ENCODE peak calls at places on chromosome 18, in four cellular contexts. K is Karpas-422, N is GM23338, T is lung. G is an unnamed sample.

GRCh38 chr18:27839141-27839540 is 337.8 kb downstream of the CDH2 start:
- DNase-seq in K (no peak), N (no peak), T (no peak), G (no peak)

GRCh38 chr18:79772865-79773696 is 24.7 kb upstream of the KCNG2 start:
- DNase-seq in K (no peak), N (no peak), T (no peak), G (no peak)

GRCh38 chr18:70426818-70427217 is 138.0 kb downstream of the SOCS6 start:
- DNase-seq in K (no peak), N (no peak), T (no peak), G (no peak)

GRCh38 chr18:26057208-26057821 is 33.1 kb downstream of the SS18 start:
- DNase-seq in K (no peak), N (no peak), T (no peak), G (no peak)

GRCh38 chr18:29418136-29418535 is 1241.2 kb upstream of the CDH2 start:
- DNase-seq in K (no peak), N (no peak), T (no peak), G (no peak)

GRCh38 chr18:58087928-58088722 is 44.1 kb downstream of the NEDD4L start:
- DNase-seq in K (no peak), N (peak; percentile 36), T (peak; percentile 78), G (no peak)

GRCh38 chr18:13425357-13426095 is 207.0 kb downstream of the LDLRAD4 start:
- DNase-seq in K (no peak), N (no peak), T (no peak), G (no peak)

GRCh38 chr18:10023853-10024638 is 110.2 kb downstream of the VAPA start:
- DNase-seq in K (no peak), N (no peak), T (peak; percentile 48), G (no peak)

GRCh38 chr18:74905245-74905644 is 303.7 kb downstream of the PTGR3 start:
- DNase-seq in K (no peak), N (no peak), T (no peak), G (no peak)

GRCh38 chr18:57273194-57273593 is 79.2 kb upstream of the ST8SIA3 start:
- DNase-seq in K (no peak), N (no peak), T (no peak), G (no peak)

GRCh38 chr18:76927216-76927725 is 104.9 kb downstream of the ZNF236 start:
- DNase-seq in K (no peak), N (no peak), T (no peak), G (no peak)

GRCh38 chr18:23092121-23092520 is 43.2 kb upstream of the CABLES1 start:
- DNase-seq in K (no peak), N (no peak), T (no peak), G (no peak)

GRCh38 chr18:54700580-54700979 is 109.5 kb downstream of the DYNAP start:
- DNase-seq in K (no peak), N (no peak), T (no peak), G (no peak)

GRCh38 chr18:76610933-76611749 is 116.1 kb upstream of the ZNF516 start:
- DNase-seq in K (no peak), N (peak; percentile 25), T (no peak), G (no peak)

GRCh38 chr18:67362906-67363305 is 153.6 kb downstream of the DSEL start:
- DNase-seq in K (no peak), N (no peak), T (no peak), G (no peak)

GRCh38 chr18:55239764-55240163 is 280.5 kb upstream of the CCDC68 start:
- DNase-seq in K (no peak), N (no peak), T (no peak), G (no peak)

GRCh38 chr18:23528580-23529472 is 25.5 kb downstream of the RMC1 start:
- DNase-seq in K (no peak), N (no peak), T (no peak), G (no peak)

GRCh38 chr18:77133920-77134496 is 1.4 kb upstream of the MBP start:
- DNase-seq in K (peak; percentile 68), N (no peak), T (no peak), G (no peak)

GRCh38 chr18:55338955-55339662 is 248.9 kb downstream of the TCF4 start:
- DNase-seq in K (no peak), N (peak; percentile 34), T (no peak), G (no peak)

GRCh38 chr18:76476665-76477561 is 18.1 kb downstream of the ZNF516 start:
- DNase-seq in K (peak; percentile 56), N (no peak), T (no peak), G (no peak)

GRCh38 chr18:13240060-13240725 is 21.6 kb downstream of the LDLRAD4 start:
- DNase-seq in K (no peak), N (no peak), T (no peak), G (no peak)

GRCh38 chr18:75544496-75544895 is 117.0 kb upstream of the SMIM21 start:
- DNase-seq in K (no peak), N (no peak), T (no peak), G (no peak)

GRCh38 chr18:63262369-63263335 is 56.9 kb downstream of the BCL2 start:
- DNase-seq in K (no peak), N (no peak), T (no peak), G (no peak)

GRCh38 chr18:10748641-10749040 is 222.8 kb downstream of the NAPG start:
- DNase-seq in K (no peak), N (no peak), T (no peak), G (no peak)

GRCh38 chr18:21272016-21272582 is 30.1 kb downstream of the GREB1L start:
- DNase-seq in K (no peak), N (no peak), T (no peak), G (no peak)

GRCh38 chr18:35106845-35107148 is 65.6 kb downstream of the MAPRE2 start:
- DNase-seq in K (no peak), N (no peak), T (no peak), G (no peak)

GRCh38 chr18:42860011-42860410 is 255.5 kb downstream of the RIT2 start:
- DNase-seq in K (no peak), N (no peak), T (no peak), G (no peak)

GRCh38 chr18:54338230-54338629 is 19.4 kb downstream of the STARD6 start:
- DNase-seq in K (no peak), N (no peak), T (no peak), G (no peak)

GRCh38 chr18:519019-519879 is 18.7 kb upstream of the COLEC12 start:
- DNase-seq in K (no peak), N (no peak), T (peak; percentile 42), G (no peak)

GRCh38 chr18:74459877-74460276 is 2.8 kb upstream of the DIPK1C start:
- DNase-seq in K (no peak), N (peak; percentile 83), T (no peak), G (no peak)

GRCh38 chr18:59143441-59143840 is 3.8 kb downstream of the SEC11C start:
- DNase-seq in K (no peak), N (no peak), T (no peak), G (no peak)

GRCh38 chr18:11518788-11519685 is 90.4 kb upstream of the SLC35G4 start:
- DNase-seq in K (peak; percentile 87), N (peak; percentile 91), T (no peak), G (no peak)

GRCh38 chr18:78630356-78630755 is 349.3 kb upstream of the SALL3 start:
- DNase-seq in K (no peak), N (no peak), T (no peak), G (no peak)

GRCh38 chr18:76259726-76260125 is 235.3 kb downstream of the ZNF516 start:
- DNase-seq in K (no peak), N (no peak), T (no peak), G (no peak)

GRCh38 chr18:32550958-32551357 is 80.3 kb upstream of the GAREM1 start:
- DNase-seq in K (peak; percentile 27), N (peak; percentile 88), T (no peak), G (no peak)

GRCh38 chr18:48597671-48598070 is 58.8 kb downstream of the CTIF start:
- DNase-seq in K (no peak), N (no peak), T (no peak), G (no peak)
- H3K4me3 ChIP-seq in K (no peak overlapping the region), N (no peak overlapping the region), T (no peak overlapping the region), G (no peak overlapping the region)

GRCh38 chr18:49090901-49091300 is 140.1 kb upstream of the SMAD7 start:
- DNase-seq in K (no peak), N (no peak), T (no peak), G (no peak)
- H3K4me1 ChIP-seq in K (no peaks in the 10 kb centered on the region), N (no peaks in the 10 kb centered on the region), T (no peaks in the 10 kb centered on the region), G (no peaks in the 10 kb centered on the region)

GRCh38 chr18:37987901-37988300 is 422.3 kb upstream of the CELF4 start:
- DNase-seq in K (no peak), N (no peak), T (no peak), G (no peak)

GRCh38 chr18:37985126-37985525 is 419.5 kb upstream of the CELF4 start:
- DNase-seq in K (no peak), N (peak; percentile 70), T (no peak), G (no peak)

GRCh38 chr18:37986665-37987064 is 421.1 kb upstream of the CELF4 start:
- DNase-seq in K (no peak), N (no peak), T (no peak), G (no peak)
- H3K4me3 ChIP-seq in K (no peak overlapping the region), N (no peak overlapping the region), T (no peak overlapping the region), G (no peak overlapping the region)

GRCh38 chr18:49164738-49165137 is 214.0 kb upstream of the SMAD7 start:
- DNase-seq in K (no peak), N (no peak), T (no peak), G (no peak)
- H3K4me1 ChIP-seq in K (no peaks in the 10 kb centered on the region), N (no peaks in the 10 kb centered on the region), T (no peaks in the 10 kb centered on the region), G (no peaks in the 10 kb centered on the region)

DNA sequence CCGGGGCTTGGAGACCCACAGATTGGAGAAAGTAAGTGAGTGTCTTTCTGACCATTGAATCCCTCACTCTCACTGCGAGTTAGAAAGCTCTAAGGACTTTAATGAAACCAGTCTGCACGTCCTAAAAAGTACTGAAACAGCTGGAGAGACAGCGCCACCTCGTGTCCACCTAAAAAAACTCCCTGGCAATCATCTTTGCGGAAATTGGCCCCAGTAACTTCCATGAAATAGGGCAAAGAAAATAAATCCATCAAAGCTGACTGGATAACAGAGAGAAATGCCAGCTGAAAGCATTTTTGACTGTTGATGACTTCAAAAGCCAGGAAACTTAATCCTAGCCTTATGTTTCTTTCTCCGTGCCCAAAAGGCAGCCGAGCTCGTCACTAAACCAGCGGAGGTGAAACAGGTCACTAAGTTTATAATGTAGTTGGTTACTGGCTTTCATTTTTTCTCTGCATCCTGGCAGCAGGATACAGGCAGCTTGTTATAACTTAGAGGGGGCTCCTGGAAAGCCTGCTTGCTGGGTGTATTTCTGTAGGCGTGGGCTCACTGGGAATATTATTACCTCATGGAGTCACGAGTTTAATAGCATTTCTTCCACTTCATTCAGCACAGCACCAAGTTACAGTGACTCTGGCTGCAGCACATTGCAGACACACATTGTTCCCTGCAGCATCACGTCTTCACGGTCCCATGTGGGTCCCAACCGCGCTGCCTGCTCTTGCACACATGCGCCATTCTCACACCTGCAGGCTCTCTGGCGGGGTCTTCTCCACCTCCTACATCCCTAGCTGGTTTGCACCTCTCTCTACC is 266.5 kb downstream of the HRH4 start:
- DNase-seq in K (peak; percentile 84), N (peak; percentile 87), T (peak; percentile 49), G (peak; percentile 23)
- H3K4me3 ChIP-seq in K (no peak overlapping the region), N (no peak overlapping the region), T (no peak overlapping the region), G (no peak overlapping the region)

GRCh38 chr18:46261799-46262198 is 157.6 kb downstream of the HAUS1 start:
- DNase-seq in K (no peak), N (peak; percentile 71), T (no peak), G (no peak)
- H3K4me1 ChIP-seq in K (peaks cover 30% of the 10 kb centered on the region), N (peaks cover 61% of the 10 kb centered on the region), T (peaks cover 47% of the 10 kb centered on the region), G (no peaks in the 10 kb centered on the region)